ENCODE peak calls at places on chromosomes 4 and X, in eight cellular contexts. F is NB4, P is Calu3, X is AG10803, E is foreskin fibroblast, Y is uterus, M is SK-N-SH, W is ovary. R is an unnamed sample.

GRCh38 chrX:6849711-6850415 is 297.6 kb upstream of the STS start:
- DNase-seq in F (peak), P (no peak), X (peak), E (no peak), Y (no peak), M (no peak), W (no peak), R (no peak)

GRCh38 chr4:24657768-24658617 is 73.6 kb upstream of the DHX15 start:
- DNase-seq in F (peak), P (peak), X (peak), E (no peak), Y (no peak), M (no peak), W (no peak), R (no peak)

GRCh38 chr4:120517966-120518365 is 404.6 kb downstream of the PRDM5 start:
- DNase-seq in F (peak), P (no peak), X (peak), E (peak), Y (peak), M (peak), W (no peak), R (no peak)

GRCh38 chr4:158796370-158797140 is 27.7 kb downstream of the FNIP2 start:
- DNase-seq in F (no peak), P (no peak), X (peak), E (no peak), Y (no peak), M (no peak), W (no peak), R (no peak)

GRCh38 chr4:128819082-128819742 is 9.7 kb downstream of the JADE1 start:
- DNase-seq in F (no peak), P (no peak), X (no peak), E (no peak), Y (no peak), M (no peak), W (no peak), R (no peak)

GRCh38 chrX:40864972-40865371 is 129.6 kb upstream of the MED14 start:
- DNase-seq in F (no peak), P (no peak), X (peak), E (peak), Y (no peak), M (no peak), W (no peak), R (no peak)

GRCh38 chr4:143359794-143360193 is 23.1 kb downstream of the GAB1 start:
- DNase-seq in F (no peak), P (no peak), X (no peak), E (no peak), Y (no peak), M (no peak), W (no peak), R (no peak)

GRCh38 chr4:62482355-62482754 is 1282.2 kb downstream of the ADGRL3 start:
- DNase-seq in F (no peak), P (no peak), X (no peak), E (no peak), Y (no peak), M (no peak), W (no peak), R (no peak)

GRCh38 chr4:69536980-69537379 is 41.3 kb upstream of the UGT2B4 start:
- DNase-seq in F (no peak), P (no peak), X (no peak), E (no peak), Y (no peak), M (no peak), W (no peak), R (no peak)

GRCh38 chr4:155967098-155967497 is 13.4 kb upstream of the CTSO start:
- DNase-seq in F (no peak), P (no peak), X (peak), E (peak), Y (no peak), M (no peak), W (no peak), R (no peak)

GRCh38 chr4:88846232-88846790 is 148.7 kb upstream of the NAP1L5 start:
- DNase-seq in F (no peak), P (no peak), X (no peak), E (no peak), Y (no peak), M (no peak), W (no peak), R (no peak)

GRCh38 chrX:107542500-107542899 is 85.8 kb upstream of the PRPS1 start:
- DNase-seq in F (peak), P (peak), X (peak), E (peak), Y (no peak), M (peak), W (no peak), R (no peak)
- TF ChIP-seq CTCF in F (peak), P (no peak), X (peak), E (peak), Y (no peak), M (peak), W (no peak), R (peak)

GRCh38 chrX:1463581-1464281 is 11.0 kb upstream of the ASMTL start:
- DNase-seq in F (no peak), P (no peak), X (no peak), E (no peak), Y (no peak), M (no peak), W (no peak), R (peak)
- TF ChIP-seq CTCF in F (no peak), P (no peak), X (no peak), E (no peak), Y (no peak), M (no peak), W (no peak), R (no peak)

DNA sequence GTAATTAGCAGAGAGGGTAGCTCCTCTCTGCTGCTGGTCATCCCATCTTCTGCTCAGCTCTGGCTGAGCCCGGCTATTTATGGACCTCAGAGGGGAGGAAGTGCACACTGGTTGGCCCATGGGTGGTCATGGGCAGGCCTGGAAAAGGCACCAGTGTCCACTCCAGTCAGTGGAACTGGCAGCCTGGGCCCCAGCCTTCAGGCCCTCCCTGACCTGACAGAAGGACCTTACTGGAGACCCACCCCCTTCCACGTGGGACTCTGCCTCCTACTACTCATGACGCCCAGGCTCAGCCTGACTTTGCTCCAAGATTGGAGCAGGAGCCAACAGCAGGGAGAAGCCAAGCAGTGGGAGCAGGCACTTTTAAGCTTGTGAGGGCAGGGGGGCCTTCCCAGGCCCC is 8.0 kb upstream of the ART3 start:
- DNase-seq in F (no peak), P (no peak), X (no peak), E (no peak), Y (no peak), M (no peak), W (no peak), R (no peak)
- TF ChIP-seq CTCF in F (no peak), P (no peak), X (no peak), E (no peak), Y (no peak), M (no peak), W (no peak), R (no peak)

GRCh38 chr4:36411338-36411737 is 129.9 kb downstream of the DTHD1 start:
- DNase-seq in F (no peak), P (no peak), X (no peak), E (no peak), Y (no peak), M (no peak), W (no peak), R (no peak)

GRCh38 chr4:36420111-36420679 is 138.8 kb downstream of the DTHD1 start:
- DNase-seq in F (no peak), P (no peak), X (no peak), E (no peak), Y (no peak), M (no peak), W (no peak), R (no peak)

DNA sequence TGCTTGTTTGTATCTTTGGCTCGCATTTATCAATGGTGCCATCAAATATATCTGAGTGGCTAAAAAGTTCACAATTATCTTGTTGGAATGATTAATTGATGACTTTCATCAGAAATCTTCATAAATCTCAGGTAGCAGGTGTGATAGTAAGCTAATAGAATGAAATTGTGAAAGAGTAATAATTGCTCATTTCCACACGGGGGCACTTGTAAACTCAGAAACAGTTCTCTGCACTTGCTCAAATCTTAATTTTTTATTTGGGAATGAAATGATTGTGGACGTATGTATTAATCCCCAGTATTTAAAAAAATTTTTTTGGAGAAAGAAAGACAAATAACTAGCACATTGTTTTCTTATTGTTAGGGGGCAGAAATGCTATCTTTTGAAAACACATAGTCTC is 132.8 kb downstream of the DTHD1 start:
- DNase-seq in F (peak), P (no peak), X (no peak), E (no peak), Y (no peak), M (no peak), W (no peak), R (no peak)
- TF ChIP-seq CTCF in F (peak), P (peak), X (no peak), E (no peak), Y (no peak), M (peak), W (no peak), R (peak)

DNA sequence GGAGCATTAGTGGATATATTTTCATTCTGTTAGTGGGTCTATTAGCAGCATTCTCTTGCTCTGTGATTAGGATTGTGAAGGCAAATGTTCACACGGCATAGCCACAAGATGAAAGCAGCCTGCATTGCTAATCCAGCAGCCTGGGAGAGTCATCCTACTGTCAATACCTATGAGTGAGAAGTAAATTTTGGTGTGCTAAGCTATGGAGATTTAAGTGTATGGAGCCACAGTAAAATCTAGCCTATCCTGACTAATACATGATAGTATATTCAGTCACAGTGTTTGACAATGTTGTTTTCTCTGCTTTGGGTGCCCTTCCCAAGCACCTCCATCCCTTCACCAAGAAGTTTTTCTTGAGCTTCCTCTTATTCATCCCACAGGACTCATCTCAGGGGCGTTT is 47.2 kb upstream of the TMPRSS11F start:
- DNase-seq in F (no peak), P (no peak), X (no peak), E (no peak), Y (no peak), M (no peak), W (no peak), R (no peak)
- TF ChIP-seq CTCF in F (no peak), P (no peak), X (no peak), E (no peak), Y (no peak), M (no peak), W (no peak), R (no peak)